ENCODE peak calls at places on chromosomes 6 and 20, in seven cellular contexts. O is PC-3; S is neural progenitor cell; I is CD8-positive, alpha-beta T cell; Y is heart left ventricle; Q is PC-9; M is esophagus squamous epithelium. F is an unnamed sample.

GRCh38 chr6:56347526-56347925 is 100.1 kb upstream of the COL21A1 start:
- DNase-seq in S (no peak), Y (no peak), I (no peak), Q (no peak), O (peak; percentile 58), M (no peak), F (no peak)

GRCh38 chr6:113120577-113121285 is 736.4 kb upstream of the MARCKS start:
- DNase-seq in Q (peak; percentile 100), S (peak; percentile 19), M (no peak), I (no peak), Y (no peak), O (peak; percentile 82), F (no peak)

GRCh38 chr20:43666376-43667328 is at the start of gene MYBL2:
- DNase-seq in S (peak; percentile 94), I (peak; percentile 64), Y (no peak), O (peak; percentile 78), M (peak; percentile 14), Q (peak; percentile 40), F (peak; percentile 97)

GRCh38 chr20:10469599-10469998 is 34.5 kb downstream of the SLX4IP start:
- DNase-seq in S (peak; percentile 78), Q (no peak), O (peak; percentile 87), M (no peak), I (peak; percentile 13), Y (peak; percentile 43), F (peak; percentile 45)

GRCh38 chr20:56411759-56412472 is at the start of gene CASS4:
- DNase-seq in Q (no peak), I (peak; percentile 45), O (peak; percentile 43), M (no peak), Y (peak; percentile 47), S (no peak), F (no peak)

GRCh38 chr20:31549513-31549880 is 35.3 kb downstream of the HM13 start:
- DNase-seq in Q (no peak), S (no peak), M (no peak), Y (no peak), I (no peak), O (no peak), F (no peak)

GRCh38 chr6:150966786-150967185 is 101.3 kb downstream of the MTHFD1L start:
- DNase-seq in O (no peak), Q (no peak), I (no peak), S (no peak), M (no peak), Y (no peak), F (no peak)

GRCh38 chr20:37872161-37872560 is 30.8 kb upstream of the VSTM2L start:
- DNase-seq in M (no peak), O (no peak), I (no peak), S (no peak), Q (no peak), Y (no peak), F (peak; percentile 19)

GRCh38 chr6:63644668-63645326 is 9.2 kb downstream of the PHF3 start:
- DNase-seq in M (no peak), I (no peak), O (no peak), Q (no peak), S (no peak), Y (peak; percentile 10), F (no peak)

GRCh38 chr6:118668761-118669411 is 17.5 kb upstream of the CEP85L start:
- DNase-seq in O (peak; percentile 17), M (no peak), Q (peak; percentile 73), I (no peak), S (no peak), Y (no peak), F (no peak)

GRCh38 chr6:37204014-37204751 is 34.2 kb downstream of the PIM1 start:
- DNase-seq in I (no peak), Y (no peak), Q (peak; percentile 82), S (no peak), O (peak; percentile 68), M (no peak), F (no peak)

GRCh38 chr6:105974981-105975380 is 111.2 kb upstream of the PRDM1 start:
- DNase-seq in S (no peak), Y (no peak), M (no peak), I (no peak), O (no peak), Q (no peak), F (no peak)

GRCh38 chr20:10306440-10307358 is 88.1 kb downstream of the SNAP25 start:
- DNase-seq in Q (peak; percentile 78), O (peak; percentile 85), S (no peak), Y (no peak), I (no peak), M (no peak), F (no peak)

GRCh38 chr6:33313709-33314514 is at the start of gene TAPBP:
- DNase-seq in Y (peak; percentile 71), I (peak; percentile 84), O (peak; percentile 59), S (peak; percentile 50), Q (peak; percentile 54), M (no peak), F (peak; percentile 83)

GRCh38 chr6:123214433-123214832 is 218.4 kb downstream of the CLVS2 start:
- DNase-seq in I (no peak), Y (no peak), S (no peak), O (no peak), M (no peak), Q (no peak), F (no peak)

GRCh38 chr6:104418125-104418524 is 441.6 kb downstream of the HACE1 start:
- DNase-seq in Q (no peak), Y (no peak), S (no peak), I (no peak), M (no peak), O (no peak), F (no peak)

DNA sequence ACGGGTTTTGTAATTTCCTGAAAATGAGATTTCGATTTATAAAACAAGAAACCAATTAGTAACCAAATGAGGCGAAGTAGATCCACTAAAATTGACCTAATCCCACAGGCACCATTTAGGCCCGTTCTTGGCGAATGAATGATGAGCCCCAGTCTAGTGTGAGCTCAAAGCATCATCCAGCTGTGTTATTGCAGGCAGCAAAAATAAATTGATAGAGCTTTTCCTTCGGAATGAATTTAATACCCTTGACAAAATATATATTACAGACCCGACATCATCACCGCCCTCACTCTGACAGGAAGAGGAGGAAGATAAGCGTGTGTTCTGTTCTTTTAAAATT is 7.9 kb downstream of the SIM1 start:
- DNase-seq in S (no peak), M (no peak), Q (no peak), Y (no peak), O (no peak), I (no peak), F (peak; percentile 24)
- H3K27me3 ChIP-seq in S (peaks cover 100% of the 10 kb centered on the region), M (peaks cover 62% of the 10 kb centered on the region), Q (no peaks in the 10 kb centered on the region), Y (peaks cover 94% of the 10 kb centered on the region), O (no peaks in the 10 kb centered on the region), I (peaks cover 70% of the 10 kb centered on the region), F (peaks cover 100% of the 10 kb centered on the region)

DNA sequence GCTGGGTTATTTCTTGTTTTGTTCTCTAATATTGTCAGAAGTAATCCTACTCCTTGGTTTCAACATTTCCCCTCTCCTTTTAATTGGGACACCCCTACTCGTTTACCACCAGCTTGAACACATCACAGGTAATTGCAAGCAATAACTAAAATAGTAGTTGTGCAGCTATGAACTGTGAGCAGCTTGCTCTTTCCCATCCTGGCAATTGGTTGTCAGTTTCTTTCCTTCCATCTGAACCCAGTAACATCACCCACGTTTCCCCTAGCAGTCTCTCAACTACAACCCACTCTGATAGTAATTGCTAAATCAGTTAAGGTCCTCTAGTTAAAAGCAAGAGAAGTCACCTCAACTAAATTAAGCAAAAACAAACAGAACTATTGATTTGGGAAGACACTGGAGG is 47.6 kb upstream of the GNRH2 start:
- DNase-seq in M (no peak), S (no peak), Y (no peak), I (no peak), O (no peak), Q (no peak), F (no peak)
- H3K36me3 ChIP-seq in M (peaks cover 25% of the 10 kb centered on the region), S (peaks cover 5% of the 10 kb centered on the region), Y (no peaks in the 10 kb centered on the region), I (peaks cover 20% of the 10 kb centered on the region), O (peaks cover 14% of the 10 kb centered on the region), Q (peaks cover 9% of the 10 kb centered on the region), F (peaks cover 7% of the 10 kb centered on the region)

GRCh38 chr6:44217332-44218143 is 812 bp downstream of the MYMX start:
- DNase-seq in Q (no peak), I (no peak), O (no peak), S (peak; percentile 71), M (no peak), Y (peak; percentile 66), F (peak; percentile 63)
- H3K4me3 ChIP-seq in Q (no peak overlapping the region), I (no peak overlapping the region), O (no peak overlapping the region), S (no peak overlapping the region), M (no peak overlapping the region), Y (no peak overlapping the region), F (no peak overlapping the region)

GRCh38 chr6:84779917-84780316 is 15.5 kb upstream of the TBX18 start:
- DNase-seq in M (no peak), Q (no peak), S (no peak), O (no peak), Y (no peak), I (no peak), F (no peak)
- H3K27me3 ChIP-seq in M (no peaks in the 10 kb centered on the region), Q (no peaks in the 10 kb centered on the region), S (peaks cover 99% of the 10 kb centered on the region), O (peaks cover 54% of the 10 kb centered on the region), Y (peaks cover 16% of the 10 kb centered on the region), I (peaks cover 2% of the 10 kb centered on the region), F (peaks cover 26% of the 10 kb centered on the region)

DNA sequence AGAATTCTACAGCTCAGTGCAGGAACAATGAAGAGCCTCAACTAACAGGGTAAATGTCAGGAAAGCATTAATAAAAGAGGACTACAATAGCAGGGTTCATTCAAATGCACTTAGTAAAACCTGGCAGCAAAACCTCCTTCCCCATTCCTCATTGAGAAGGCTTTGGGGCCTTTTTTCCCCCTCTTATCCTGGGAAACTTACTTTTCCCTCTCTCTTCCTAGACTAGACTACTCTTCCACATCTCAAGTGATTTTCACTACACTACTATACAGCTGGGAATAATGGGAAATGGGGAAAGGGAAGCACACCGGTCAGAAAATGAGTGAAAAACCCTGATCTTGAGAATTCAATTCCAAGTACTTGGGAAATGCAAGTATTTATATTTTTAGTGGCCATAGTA is 10.1 kb downstream of the ROMO1 start:
- DNase-seq in Q (no peak), Y (no peak), I (no peak), S (no peak), O (no peak), M (no peak), F (no peak)
- H3K36me3 ChIP-seq in Q (peaks cover 86% of the 10 kb centered on the region), Y (peaks cover 58% of the 10 kb centered on the region), I (peaks cover 60% of the 10 kb centered on the region), S (peaks cover 57% of the 10 kb centered on the region), O (peaks cover 91% of the 10 kb centered on the region), M (peaks cover 48% of the 10 kb centered on the region), F (peaks cover 60% of the 10 kb centered on the region)

DNA sequence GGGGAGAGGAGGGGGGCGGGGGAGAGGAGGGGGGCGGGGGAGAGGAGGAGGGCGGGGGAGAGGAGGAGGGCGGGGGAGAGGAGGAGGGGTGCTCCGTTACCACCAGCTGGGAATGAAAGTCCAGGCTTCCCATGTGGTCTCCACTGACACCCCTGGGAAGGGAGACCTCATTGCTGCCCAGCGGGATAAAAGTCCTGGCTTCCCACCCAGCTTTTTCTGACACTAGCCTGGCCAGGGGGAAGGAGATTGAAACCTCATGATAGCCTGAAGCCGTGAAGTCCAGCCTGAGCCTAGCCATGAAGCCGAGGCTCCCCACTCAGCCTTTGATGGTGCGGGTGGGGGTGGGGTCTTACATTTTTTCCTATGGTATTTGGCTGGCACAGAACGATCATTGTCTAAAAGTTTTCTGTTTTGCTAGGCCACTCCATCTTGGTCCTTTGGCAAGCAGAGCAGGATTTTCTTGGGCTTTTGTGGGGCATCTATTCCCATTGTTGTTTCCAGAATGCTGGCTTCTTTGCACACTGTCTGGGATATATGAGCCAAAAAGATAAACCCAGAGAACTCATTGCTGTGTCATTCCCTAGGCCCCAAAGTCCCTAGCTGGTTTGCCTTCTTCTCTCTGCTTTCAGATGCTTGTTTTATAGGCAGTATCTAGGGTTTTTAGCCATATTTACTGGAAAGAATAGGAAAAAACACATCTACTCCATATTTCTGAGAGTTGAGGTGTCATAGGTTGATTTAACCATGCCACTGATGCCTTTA is 67.9 kb upstream of the RNF24 start:
- DNase-seq in I (no peak), M (no peak), S (no peak), O (no peak), Y (no peak), Q (no peak), F (peak; percentile 44)
- H3K4me3 ChIP-seq in I (no peak overlapping the region), M (no peak overlapping the region), S (no peak overlapping the region), O (no peak overlapping the region), Y (no peak overlapping the region), Q (no peak overlapping the region), F (peak overlapping the region; percentile 8)

GRCh38 chr20:45463113-45463512 is 6.4 kb upstream of the WFDC2 start:
- DNase-seq in O (no peak), Y (no peak), M (no peak), Q (no peak), I (no peak), S (no peak), F (no peak)
- H3K27me3 ChIP-seq in O (peaks cover 38% of the 10 kb centered on the region), Y (no peaks in the 10 kb centered on the region), M (no peaks in the 10 kb centered on the region), Q (no peaks in the 10 kb centered on the region), I (peaks cover 1% of the 10 kb centered on the region), S (peaks cover 29% of the 10 kb centered on the region), F (no peaks in the 10 kb centered on the region)

F was measured in H7.